ENCODE peak calls at places on chromosomes 3 and 15, in ten cellular contexts. K is heart right ventricle; Z is GM06990; O is cardiac muscle cell; W is kidney epithelial cell; E is mucosa of descending colon; V is SK-N-SH; T is aorta; U is CD8-positive, alpha-beta T cell; B is CD8-positive, alpha-beta memory T cell. M is an unnamed sample.

GRCh38 chr3:129353589-129353941 is 74.9 kb downstream of the EFCAB12 start:
- DNase-seq in E (no peak), V (no peak), T (no peak), U (no peak), Z (no peak), K (no peak), O (no peak), W (no peak), B (no peak), M (no peak)

GRCh38 chr15:44207643-44208042 is 12.6 kb upstream of the FRMD5 start:
- DNase-seq in U (no peak), O (no peak), E (no peak), K (no peak), T (no peak), Z (no peak), W (no peak), B (no peak), V (no peak), M (no peak)

GRCh38 chr3:10619989-10620832 is 114.8 kb upstream of the ATP2B2 start:
- DNase-seq in U (no peak), T (no peak), B (no peak), K (no peak), Z (no peak), V (peak; percentile 73), O (no peak), E (no peak), W (no peak), M (no peak)

GRCh38 chr3:193865339-193865738 is 270.6 kb upstream of the HES1 start:
- DNase-seq in Z (peak; percentile 42), T (no peak), U (no peak), E (no peak), W (no peak), B (no peak), K (no peak), V (no peak), O (no peak), M (no peak)

GRCh38 chr3:136018876-136019275 is 53.3 kb downstream of the PPP2R3A start:
- DNase-seq in E (no peak), B (no peak), U (no peak), V (no peak), O (no peak), W (no peak), K (no peak), T (no peak), Z (no peak), M (no peak)

GRCh38 chr3:16896094-16896627 is 11.4 kb downstream of the PLCL2 start:
- DNase-seq in K (no peak), W (no peak), E (no peak), O (no peak), V (no peak), T (no peak), B (no peak), Z (no peak), U (no peak), M (no peak)

GRCh38 chr15:91133511-91133910 is 33.5 kb downstream of the SV2B start:
- DNase-seq in K (no peak), U (no peak), V (no peak), E (no peak), W (no peak), O (no peak), B (no peak), Z (no peak), T (no peak), M (no peak)

GRCh38 chr3:35624698-35625097 is 14.6 kb upstream of the ARPP21 start:
- DNase-seq in K (no peak), W (no peak), B (no peak), Z (no peak), E (no peak), V (no peak), O (no peak), U (no peak), T (no peak), M (no peak)

GRCh38 chr15:94445529-94446160 is 214.3 kb downstream of the MCTP2 start:
- DNase-seq in E (no peak), W (no peak), O (no peak), Z (no peak), V (no peak), K (no peak), U (no peak), T (no peak), B (no peak), M (no peak)

GRCh38 chr3:81540787-81541186 is 220.7 kb downstream of the GBE1 start:
- DNase-seq in U (no peak), W (no peak), K (no peak), E (no peak), T (no peak), Z (no peak), B (no peak), O (peak; percentile 31), V (no peak), M (no peak)

GRCh38 chr3:37170513-37170912 is 3.9 kb downstream of the LRRFIP2 start:
- DNase-seq in W (no peak), Z (no peak), T (no peak), K (no peak), V (no peak), U (no peak), B (no peak), E (no peak), O (no peak), M (no peak)

GRCh38 chr15:40755821-40756220 is 767 bp upstream of the RMDN3 start:
- DNase-seq in V (no peak), E (no peak), W (no peak), B (no peak), U (no peak), T (no peak), Z (no peak), K (no peak), O (no peak), M (no peak)
- H3K4me3 ChIP-seq in V (peak overlapping the region; percentile 57), E (no peak overlapping the region), W (no peak overlapping the region), B (peak overlapping the region; percentile 75), U (peak overlapping the region; percentile 99), T (peak overlapping the region; percentile 80), Z (peak overlapping the region; percentile 98), K (peak overlapping the region; percentile 91), O (peak overlapping the region; percentile 77), M (no peak overlapping the region)

DNA sequence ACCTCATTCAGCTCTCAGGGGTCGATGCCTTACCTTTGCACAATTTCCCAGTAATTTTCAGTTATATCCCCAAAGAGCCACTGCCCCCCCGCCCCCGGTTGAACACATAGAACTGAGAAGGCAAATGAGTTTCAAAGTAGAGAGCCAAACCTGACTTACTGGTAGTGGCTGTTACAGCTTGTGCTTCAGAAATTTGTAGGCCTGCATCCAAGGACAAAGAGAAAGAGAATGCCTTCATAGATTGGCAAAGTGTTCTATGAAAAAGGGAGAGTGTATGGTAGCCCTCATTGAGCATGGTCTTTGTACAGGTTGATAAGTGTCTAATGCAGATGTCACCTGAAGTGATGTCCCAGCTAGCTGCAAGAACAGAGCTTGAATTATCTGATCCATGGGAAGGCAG is 13.9 kb downstream of the SEMA6D start:
- DNase-seq in U (no peak), B (no peak), W (no peak), O (no peak), K (no peak), V (no peak), E (no peak), T (no peak), Z (no peak), M (no peak)
- H3K36me3 ChIP-seq in U (no peaks in the 10 kb centered on the region), B (no peaks in the 10 kb centered on the region), W (no peaks in the 10 kb centered on the region), O (peaks cover 9% of the 10 kb centered on the region), K (no peaks in the 10 kb centered on the region), V (no peaks in the 10 kb centered on the region), E (no peaks in the 10 kb centered on the region), T (no peaks in the 10 kb centered on the region), Z (no peaks in the 10 kb centered on the region), M (no peaks in the 10 kb centered on the region)

GRCh38 chr15:67822537-67823370 is 2.6 kb upstream of the SKOR1 start:
- DNase-seq in Z (no peak), B (no peak), E (peak; percentile 28), V (peak; percentile 81), O (no peak), K (no peak), T (peak; percentile 70), U (no peak), W (no peak), M (peak; percentile 83)
- H3K4me3 ChIP-seq in Z (peak overlapping the region; percentile 51), B (no peak overlapping the region), E (no peak overlapping the region), V (peak overlapping the region; percentile 47), O (no peak overlapping the region), K (no peak overlapping the region), T (no peak overlapping the region), U (no peak overlapping the region), W (no peak overlapping the region), M (no peak overlapping the region)

GRCh38 chr3:49511631-49512030 is 41.6 kb downstream of the DAG1 start:
- DNase-seq in O (no peak), Z (no peak), V (no peak), K (no peak), E (no peak), B (no peak), U (no peak), W (no peak), T (peak; percentile 11), M (no peak)
- H3K36me3 ChIP-seq in O (peaks cover 30% of the 10 kb centered on the region), Z (peaks cover 12% of the 10 kb centered on the region), V (peaks cover 9% of the 10 kb centered on the region), K (peaks cover 62% of the 10 kb centered on the region), E (no peaks in the 10 kb centered on the region), B (peaks cover 19% of the 10 kb centered on the region), U (peaks cover 14% of the 10 kb centered on the region), W (peaks cover 1% of the 10 kb centered on the region), T (no peaks in the 10 kb centered on the region), M (peaks cover 20% of the 10 kb centered on the region)

GRCh38 chr3:126781889-126782491 is 78.0 kb downstream of the CHCHD6 start:
- DNase-seq in V (peak; percentile 60), T (no peak), Z (no peak), K (no peak), B (no peak), U (no peak), O (peak; percentile 4), W (peak; percentile 49), E (no peak), M (no peak)
- H3K4me3 ChIP-seq in V (no peak overlapping the region), T (no peak overlapping the region), Z (no peak overlapping the region), K (no peak overlapping the region), B (no peak overlapping the region), U (no peak overlapping the region), O (no peak overlapping the region), W (no peak overlapping the region), E (no peak overlapping the region), M (no peak overlapping the region)

DNA sequence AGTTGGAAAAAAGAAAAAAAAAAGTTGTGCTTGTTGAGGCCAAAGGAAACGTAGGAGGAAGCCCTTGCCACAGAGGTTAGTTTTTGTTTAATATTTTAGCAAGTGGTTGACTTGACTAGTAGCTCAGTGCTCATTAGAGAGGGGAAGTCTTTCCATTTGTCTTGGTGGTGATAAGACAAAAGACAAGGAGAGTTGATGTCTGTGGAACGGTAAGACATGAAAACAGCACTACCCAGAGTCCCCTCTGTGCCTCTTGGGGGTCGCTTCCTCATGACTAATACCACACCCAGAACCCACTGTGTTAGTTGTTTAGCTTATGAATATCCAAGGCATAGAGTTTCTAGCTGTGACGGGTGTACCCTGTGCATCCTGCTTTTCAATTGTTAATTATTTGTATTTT is 211.4 kb downstream of the ITPR1 start:
- DNase-seq in U (no peak), O (no peak), K (no peak), E (no peak), V (no peak), B (no peak), Z (no peak), T (no peak), W (no peak), M (no peak)
- H3K36me3 ChIP-seq in U (peaks cover 46% of the 10 kb centered on the region), O (peaks cover 14% of the 10 kb centered on the region), K (peaks cover 94% of the 10 kb centered on the region), E (no peaks in the 10 kb centered on the region), V (no peaks in the 10 kb centered on the region), B (peaks cover 20% of the 10 kb centered on the region), Z (no peaks in the 10 kb centered on the region), T (peaks cover 10% of the 10 kb centered on the region), W (no peaks in the 10 kb centered on the region), M (no peaks in the 10 kb centered on the region)